ENCODE peak calls at places on chromosomes 11 and 22, in eight cellular contexts. S, Q, P, D, U, E, V and Z are unnamed samples.
A peak's percentile ranks its signal among the peaks of the same experiment; 100 is the strongest.

GRCh38 chr11:126007263-126007662 is 55.4 kb downstream of the CDON start:
- DNase-seq in D (no peak), E (no peak), Q (peak; percentile 37), P (no peak), V (no peak), S (peak; percentile 35), U (no peak), Z (no peak)

GRCh38 chr11:76638267-76639197 is 32.0 kb downstream of the LRRC32 start:
- DNase-seq in P (no peak), V (no peak), Q (no peak), U (no peak), E (no peak), D (no peak), S (no peak), Z (peak; percentile 12)

GRCh38 chr11:22431074-22431473 is 92.9 kb downstream of the SLC17A6 start:
- DNase-seq in V (no peak), S (no peak), U (no peak), E (no peak), Q (no peak), D (no peak), P (no peak), Z (no peak)

GRCh38 chr11:26550022-26550421 is 22.0 kb downstream of the MUC15 start:
- DNase-seq in P (no peak), U (no peak), D (no peak), E (no peak), Q (no peak), V (no peak), S (no peak), Z (no peak)

GRCh38 chr11:93563857-93564256 is 20.7 kb upstream of the SMCO4 start:
- DNase-seq in S (no peak), V (no peak), Q (no peak), U (no peak), E (no peak), D (no peak), P (no peak), Z (no peak)

GRCh38 chr11:75140269-75141138 is 10.4 kb upstream of the SLCO2B1 start:
- DNase-seq in Q (peak; percentile 49), V (peak; percentile 78), D (peak; percentile 83), P (peak; percentile 75), E (peak; percentile 62), U (peak; percentile 85), S (peak; percentile 11), Z (peak; percentile 74)

GRCh38 chr11:267491-267994 is 10.7 kb upstream of the NLRP6 start:
- DNase-seq in E (no peak), S (no peak), P (peak; percentile 60), V (peak; percentile 86), D (peak; percentile 82), Q (no peak), U (peak; percentile 73), Z (peak; percentile 49)

GRCh38 chr11:19868281-19868821 is 155.7 kb downstream of the NAV2 start:
- DNase-seq in Q (peak; percentile 96), V (no peak), D (no peak), S (peak; percentile 65), E (no peak), U (no peak), P (no peak), Z (peak; percentile 4)

GRCh38 chr11:130096823-130097222 is 27.1 kb downstream of the APLP2 start:
- DNase-seq in D (no peak), E (no peak), P (no peak), U (no peak), Q (no peak), S (no peak), V (no peak), Z (no peak)

GRCh38 chr11:37474889-37475288 is 876.9 kb upstream of the RAG2 start:
- DNase-seq in P (no peak), U (no peak), S (no peak), D (no peak), V (no peak), Q (peak; percentile 7), E (no peak), Z (no peak)

GRCh38 chr22:40289991-40290459 is 56.3 kb upstream of the ADSL start:
- DNase-seq in D (peak; percentile 62), P (peak; percentile 33), S (no peak), E (no peak), U (no peak), V (peak; percentile 59), Q (no peak), Z (peak; percentile 10)

GRCh38 chr11:128632151-128632791 is 44.9 kb upstream of the ETS1 start:
- DNase-seq in Q (peak; percentile 75), V (no peak), P (no peak), E (peak; percentile 51), S (peak; percentile 74), D (no peak), U (peak; percentile 90), Z (peak; percentile 33)

GRCh38 chr11:129283141-129283540 is 91.0 kb upstream of the ARHGAP32 start:
- DNase-seq in D (no peak), V (no peak), U (no peak), Q (no peak), E (no peak), P (peak; percentile 52), S (no peak), Z (no peak)

GRCh38 chr11:69819541-69820070 is 390 bp upstream of the FGF3 start:
- DNase-seq in E (no peak), D (no peak), U (no peak), S (no peak), Q (no peak), V (no peak), P (no peak), Z (no peak)

GRCh38 chr22:43345761-43346261 is 2.6 kb upstream of the SCUBE1 start:
- DNase-seq in U (no peak), E (no peak), P (no peak), V (no peak), Q (no peak), S (no peak), D (no peak), Z (no peak)

GRCh38 chr11:129115652-129116585 is 76.2 kb downstream of the ARHGAP32 start:
- DNase-seq in E (no peak), S (peak; percentile 78), V (no peak), D (no peak), P (no peak), Q (peak; percentile 72), U (no peak), Z (no peak)

DNA sequence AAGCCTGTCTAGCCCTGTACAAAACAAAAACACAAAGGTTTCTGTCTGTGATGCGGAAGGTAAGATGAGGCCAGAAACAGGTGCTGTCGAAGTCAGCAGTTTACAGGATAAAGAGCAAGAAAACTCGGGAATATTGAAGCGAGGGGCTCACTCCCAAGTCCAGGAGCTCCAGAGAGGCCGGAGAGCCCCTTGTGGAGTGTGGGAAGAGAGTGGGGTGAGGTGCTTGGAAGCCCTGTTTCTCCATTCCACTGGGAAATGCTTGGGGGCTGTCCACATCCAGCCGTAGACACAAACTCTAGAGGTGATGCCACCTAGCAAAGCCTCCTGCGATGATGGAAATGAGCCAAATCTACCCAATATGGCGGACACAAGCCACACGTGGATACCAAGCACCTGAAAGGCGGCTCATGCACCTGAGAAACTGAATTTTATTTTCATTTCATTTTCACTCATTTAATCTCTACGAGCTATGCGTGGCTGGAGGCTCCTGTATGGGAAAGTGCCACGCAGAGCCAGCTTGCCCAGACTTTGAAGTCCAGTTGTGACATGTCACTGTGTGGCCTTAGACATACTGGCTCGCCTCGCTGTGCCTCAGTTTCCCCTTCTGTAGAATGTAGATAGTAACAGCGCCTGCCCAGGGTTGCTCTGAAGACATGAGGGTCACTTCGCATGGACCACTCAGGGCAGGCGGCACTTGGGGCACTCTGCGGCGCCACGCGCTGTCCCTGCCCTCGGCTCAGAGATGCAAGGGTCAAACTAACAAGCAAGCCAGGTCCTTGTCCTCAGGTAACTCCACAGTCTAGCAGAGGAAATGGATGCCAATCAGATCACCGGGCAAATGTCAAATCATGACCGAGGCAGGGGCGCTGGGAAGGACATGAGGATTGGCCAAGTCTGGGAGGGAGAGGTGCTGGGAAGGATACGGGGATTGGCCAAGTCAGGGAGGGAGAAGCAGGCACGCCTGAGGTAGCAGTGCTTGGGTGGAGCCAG is 684.7 kb downstream of the TBC1D22A start:
- DNase-seq in S (no peak), U (no peak), D (no peak), P (no peak), Q (no peak), V (no peak), E (no peak), Z (no peak)
- H3K9me3 ChIP-seq in S (peaks cover 70% of the 10 kb centered on the region), U (no peaks in the 10 kb centered on the region), D (no peaks in the 10 kb centered on the region), P (no peaks in the 10 kb centered on the region), Q (no peaks in the 10 kb centered on the region), V (peaks cover 4% of the 10 kb centered on the region), E (no peaks in the 10 kb centered on the region), Z (no peaks in the 10 kb centered on the region)

GRCh38 chr11:2533642-2534115 is 88.9 kb downstream of the KCNQ1 start:
- DNase-seq in D (peak; percentile 88), U (no peak), Q (peak; percentile 96), E (peak; percentile 73), V (peak; percentile 84), P (peak; percentile 55), S (peak; percentile 91), Z (peak; percentile 89)
- TF ChIP-seq CTCF in D (no peak), U (no peak), Q (no peak), E (no peak), V (no peak), P (no peak), S (no peak), Z (no peak)

GRCh38 chr11:45158210-45158644 is 11.8 kb downstream of the PRDM11 start:
- DNase-seq in S (no peak), Q (peak; percentile 52), V (peak; percentile 59), D (peak; percentile 67), P (no peak), E (peak; percentile 65), U (no peak), Z (peak; percentile 14)

GRCh38 chr11:45162064-45162375 is 15.6 kb downstream of the PRDM11 start:
- DNase-seq in D (no peak), V (no peak), S (no peak), U (no peak), P (no peak), Q (no peak), E (no peak), Z (no peak)

GRCh38 chr11:45158891-45159605 is 12.6 kb downstream of the PRDM11 start:
- DNase-seq in Q (no peak), S (no peak), V (no peak), E (peak; percentile 48), U (no peak), D (peak; percentile 77), P (no peak), Z (no peak)

GRCh38 chr11:45161252-45162063 is 15.0 kb downstream of the PRDM11 start:
- DNase-seq in P (peak; percentile 41), V (no peak), U (no peak), E (peak; percentile 51), Q (no peak), D (peak; percentile 72), S (no peak), Z (peak; percentile 78)

DNA sequence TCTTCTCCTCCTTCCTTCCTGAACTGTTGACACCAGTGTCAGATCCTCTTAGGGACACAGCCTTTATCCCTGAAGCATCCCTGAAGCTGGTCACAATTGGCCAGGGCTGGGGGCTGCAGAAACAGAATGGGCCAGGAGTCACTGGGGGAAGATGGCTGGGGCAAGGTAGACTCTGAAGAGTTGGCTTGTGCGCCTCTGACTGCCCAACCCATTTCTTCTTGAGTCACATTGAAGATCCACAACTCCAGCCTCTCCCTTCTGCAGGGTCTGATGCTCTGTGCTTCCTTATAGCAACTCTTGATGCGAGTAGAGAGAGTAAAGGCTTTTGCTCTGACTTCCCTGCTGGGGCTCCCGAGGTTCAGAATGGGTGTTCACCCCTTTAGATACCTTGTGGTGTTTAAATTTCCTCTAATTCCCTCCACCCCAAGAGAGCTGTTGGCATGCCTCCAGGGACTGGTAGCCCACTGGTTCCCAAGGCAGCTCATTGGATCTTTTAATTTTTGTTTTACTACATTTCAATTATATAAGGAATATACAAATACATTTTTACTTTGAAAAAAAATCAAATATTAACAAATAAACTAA is 13.4 kb downstream of the PRDM11 start:
- DNase-seq in U (no peak), E (no peak), V (no peak), D (peak; percentile 22), Q (no peak), P (no peak), S (no peak), Z (no peak)
- H3K4me1 ChIP-seq in U (no peaks in the 10 kb centered on the region), E (peaks cover 49% of the 10 kb centered on the region), V (peaks cover 33% of the 10 kb centered on the region), D (no peaks in the 10 kb centered on the region), Q (peaks cover 26% of the 10 kb centered on the region), P (peaks cover 98% of the 10 kb centered on the region), S (peaks cover 9% of the 10 kb centered on the region), Z (peaks cover 62% of the 10 kb centered on the region)

GRCh38 chr22:45819305-45819704 is 147.7 kb downstream of the ATXN10 start:
- DNase-seq in S (no peak), D (no peak), U (no peak), V (no peak), P (no peak), E (no peak), Q (no peak), Z (no peak)
- H3K9me3 ChIP-seq in S (no peaks in the 10 kb centered on the region), D (no peaks in the 10 kb centered on the region), U (no peaks in the 10 kb centered on the region), V (no peaks in the 10 kb centered on the region), P (no peaks in the 10 kb centered on the region), E (no peaks in the 10 kb centered on the region), Q (no peaks in the 10 kb centered on the region), Z (no peaks in the 10 kb centered on the region)